ENCODE peak calls at places on chromosomes 16 and 17, in five cellular contexts. U, X, C, S and H are unnamed samples.

GRCh38 chr17:80182845-80183223 is 13.0 kb downstream of the CARD14 start:
- DNase-seq in C (no peak), X (no peak), S (no peak), U (no peak), H (no peak)

GRCh38 chr17:50356418-50356817 is 10.5 kb downstream of the XYLT2 start:
- DNase-seq in S (no peak), U (no peak), X (no peak), C (no peak), H (no peak)

GRCh38 chr17:65593870-65594584 is 32.6 kb upstream of the AXIN2 start:
- DNase-seq in U (no peak), X (no peak), C (peak), S (no peak), H (no peak)

GRCh38 chr16:22075043-22075757 is 17.1 kb upstream of the VWA3A start:
- DNase-seq in X (no peak), C (peak), U (no peak), S (no peak), H (no peak)

GRCh38 chr16:64152010-64152767 is 969.7 kb downstream of the CDH11 start:
- DNase-seq in X (no peak), U (no peak), S (no peak), C (no peak), H (no peak)

GRCh38 chr17:62134397-62134796 is 69.3 kb upstream of the MED13 start:
- DNase-seq in U (no peak), S (no peak), C (no peak), X (no peak), H (no peak)

GRCh38 chr17:51238253-51238887 is 21.5 kb downstream of the MBTD1 start:
- DNase-seq in C (no peak), X (no peak), U (no peak), S (no peak), H (no peak)

GRCh38 chr16:74107795-74108610 is 188.6 kb upstream of the PSMD7 start:
- DNase-seq in X (no peak), C (peak), S (peak), U (no peak), H (no peak)

GRCh38 chr17:63196772-63197335 is 230.8 kb downstream of the TANC2 start:
- DNase-seq in C (no peak), X (no peak), U (no peak), S (no peak), H (no peak)

GRCh38 chr17:1275962-1276736 is 3.3 kb upstream of the TRARG1 start:
- DNase-seq in U (no peak), C (peak), S (peak), X (peak), H (peak)

GRCh38 chr16:80759419-80760162 is 44.8 kb downstream of the CDYL2 start:
- DNase-seq in C (no peak), S (no peak), U (no peak), X (no peak), H (no peak)

GRCh38 chr17:1455291-1455747 is 713 bp downstream of the CRK start:
- DNase-seq in C (peak), U (peak), S (peak), X (peak), H (peak)

GRCh38 chr17:50198026-50198669 is 3.3 kb downstream of the COL1A1 start:
- DNase-seq in S (peak), C (no peak), X (peak), U (peak), H (peak)

GRCh38 chr17:19003966-19004600 is 481 bp downstream of the FAM83G start:
- DNase-seq in C (no peak), X (peak), U (no peak), S (peak), H (peak)

GRCh38 chr16:87819282-87819681 is 50.0 kb downstream of the SLC7A5 start:
- DNase-seq in X (no peak), U (no peak), S (no peak), C (no peak), H (no peak)

GRCh38 chr17:19024101-19025078 is 19.8 kb upstream of the FAM83G start:
- DNase-seq in U (peak), X (peak), C (peak), S (peak), H (no peak)

GRCh38 chr17:11282586-11282985 is 41.6 kb downstream of the SHISA6 start:
- DNase-seq in U (no peak), X (no peak), S (no peak), C (no peak), H (no peak)

GRCh38 chr17:35242158-35242804 is 591 bp upstream of the SLFN5 start:
- DNase-seq in X (peak), S (peak), C (peak), U (no peak), H (peak)

DNA sequence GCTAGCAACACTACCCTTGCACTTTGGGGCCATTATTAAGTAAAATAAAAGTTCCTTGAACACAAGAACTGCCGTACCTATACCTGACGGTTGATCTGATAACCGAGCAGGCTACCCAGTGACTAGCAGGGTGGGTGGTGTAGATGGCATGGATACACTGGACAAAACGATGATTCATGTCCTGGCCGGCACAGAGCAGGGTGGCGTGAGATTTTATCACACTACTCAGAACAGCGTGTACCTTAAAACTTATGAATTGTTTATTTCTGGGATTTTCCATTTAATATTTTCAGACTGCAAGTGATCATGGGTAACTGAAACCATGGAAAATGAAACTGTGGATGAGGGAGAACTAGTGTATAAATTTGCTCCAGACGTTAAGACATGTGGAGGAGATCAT is 41.0 kb upstream of the MSI2 start:
- DNase-seq in C (no peak), X (no peak), S (peak), U (no peak), H (no peak)
- H3K27ac ChIP-seq in C (no peak), X (no peak), S (peak), U (no peak), H (no peak)

DNA sequence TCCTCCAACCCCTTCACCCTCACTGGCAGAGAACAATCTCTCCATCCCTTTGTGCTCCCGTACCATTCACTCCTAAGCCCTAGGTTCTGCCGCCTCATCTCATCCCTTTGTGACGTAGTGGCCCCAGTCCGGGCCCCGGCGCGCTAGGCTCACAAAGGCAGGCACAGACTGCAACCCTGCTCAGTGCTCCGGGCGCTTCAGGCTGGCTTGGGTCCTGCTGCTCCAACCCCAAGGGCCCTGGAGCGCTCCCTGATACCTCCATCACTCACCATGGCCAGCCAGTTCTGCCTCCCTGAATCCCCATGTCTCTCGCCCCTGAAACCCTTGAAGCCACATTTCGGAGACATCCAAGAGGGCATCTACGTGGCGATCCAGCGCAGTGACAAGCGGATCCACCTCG is at the start of gene KIF2B:
- DNase-seq in U (no peak), S (no peak), X (no peak), C (no peak), H (no peak)
- H3K27ac ChIP-seq in U (no peak), S (no peak), X (no peak), C (no peak), H (no peak)

GRCh38 chr16:23947838-23948237 is 112.1 kb downstream of the PRKCB start:
- DNase-seq in C (no peak), X (no peak), S (no peak), U (no peak), H (no peak)
- H3K27ac ChIP-seq in C (no peak), X (no peak), S (no peak), U (no peak), H (peak)

DNA sequence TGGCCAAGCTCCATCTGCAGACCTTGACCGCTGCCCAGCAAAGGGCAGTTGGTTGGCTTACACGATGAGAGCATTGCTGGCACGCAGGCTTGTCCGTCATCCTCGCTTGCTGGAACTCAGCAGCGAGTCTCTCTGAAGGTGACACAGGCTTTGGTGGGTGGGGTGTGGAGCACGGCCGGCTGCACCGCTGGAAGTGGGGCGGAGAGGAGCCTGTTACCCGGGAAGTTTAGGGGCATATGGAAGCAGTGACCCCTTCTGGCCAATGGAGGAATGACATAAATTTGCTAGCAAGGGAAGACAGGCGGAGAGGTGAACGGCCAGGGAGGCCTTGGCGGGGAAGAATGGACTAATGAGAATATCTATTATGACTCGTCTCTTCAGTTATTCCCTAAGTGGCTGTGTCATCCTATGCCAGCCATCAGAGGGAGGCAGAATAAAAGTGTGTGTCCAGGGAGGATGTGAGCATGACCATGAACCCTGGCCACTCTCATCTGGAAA is 65.9 kb upstream of the SDK2 start:
- DNase-seq in X (peak), C (peak), S (peak), U (no peak), H (no peak)
- H3K27ac ChIP-seq in X (no peak), C (no peak), S (no peak), U (no peak), H (no peak)

DNA sequence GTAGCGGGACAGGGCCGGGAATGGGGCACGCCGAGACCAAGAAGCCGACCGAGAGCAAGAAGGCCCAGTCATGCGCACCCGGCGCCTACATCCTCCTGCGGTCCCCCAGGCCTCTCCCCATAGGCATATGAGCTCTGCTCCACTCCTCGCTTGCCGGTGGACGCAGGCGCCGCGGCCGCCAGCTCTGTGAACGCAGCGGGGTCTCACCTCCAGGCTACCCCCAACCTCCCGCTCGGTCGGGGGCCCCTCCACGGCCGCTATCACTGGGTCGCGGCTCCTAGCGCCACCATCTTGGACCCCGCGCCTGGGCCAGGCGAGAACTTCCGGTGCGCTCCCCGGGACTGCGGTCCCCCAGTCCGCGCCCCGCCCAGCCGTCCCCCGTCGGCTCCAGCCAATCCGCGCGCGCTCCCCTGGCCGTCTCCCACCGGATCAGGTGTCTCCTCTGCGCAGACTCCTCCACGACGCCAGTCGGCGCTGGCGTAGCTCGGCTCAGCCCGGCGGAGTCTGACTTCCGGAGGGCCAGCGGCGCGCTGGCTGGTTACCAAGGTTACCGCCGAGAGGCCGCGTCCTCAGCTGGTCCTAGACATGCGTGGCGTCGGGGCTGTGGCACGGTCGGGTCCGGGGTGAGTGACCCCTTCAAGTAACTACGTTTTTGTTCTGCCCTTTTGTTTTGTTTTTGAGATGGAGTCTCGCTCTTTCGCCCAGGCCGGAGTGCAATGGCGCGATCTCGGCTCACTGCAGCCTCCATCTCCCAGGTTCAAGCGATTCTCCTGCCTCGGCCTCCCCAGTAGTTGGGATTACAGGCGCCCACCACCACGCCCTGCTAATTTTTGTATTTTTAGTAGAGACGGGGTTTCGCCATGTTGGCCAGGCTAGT is at the start of gene ZNF594:
- DNase-seq in C (peak), U (peak), S (peak), X (peak), H (peak)
- H3K27ac ChIP-seq in C (peak), U (peak), S (peak), X (peak), H (peak)